ENCODE peak calls at places on chromosome 5, in seven cellular contexts. V, S, I, G, K, Z and P are unnamed samples. For H3K27me3, the result is how much of the 10 kb centered on the place peaks cover.

GRCh38 chr5:174725991-174726601 is 1.7 kb downstream of the MSX2 start:
- DNase-seq in V (no peak), S (no peak), I (no peak), G (no peak), K (no peak), Z (no peak), P (no peak)

GRCh38 chr5:66963559-66963971 is 233.0 kb downstream of the CD180 start:
- DNase-seq in V (no peak), S (no peak), I (peak), G (peak), K (no peak), Z (no peak), P (no peak)

GRCh38 chr5:91699429-91699828 is 316.3 kb upstream of the ARRDC3 start:
- DNase-seq in V (no peak), S (no peak), I (no peak), G (no peak), K (no peak), Z (no peak), P (no peak)

GRCh38 chr5:109316631-109317030 is 93.1 kb downstream of the PJA2 start:
- DNase-seq in V (no peak), S (no peak), I (no peak), G (peak), K (no peak), Z (no peak), P (no peak)

GRCh38 chr5:154478752-154479159 is 729 bp upstream of the HAND1 start:
- DNase-seq in V (no peak), S (no peak), I (peak), G (no peak), K (no peak), Z (no peak), P (no peak)

GRCh38 chr5:110790673-110791072 is 51.9 kb downstream of the SLC25A46 start:
- DNase-seq in V (no peak), S (no peak), I (peak), G (peak), K (no peak), Z (no peak), P (no peak)

GRCh38 chr5:83341815-83342334 is 129.7 kb upstream of the VCAN start:
- DNase-seq in V (no peak), S (no peak), I (no peak), G (no peak), K (no peak), Z (no peak), P (no peak)

GRCh38 chr5:52947208-52947607 is 41.9 kb upstream of the ITGA2 start:
- DNase-seq in V (no peak), S (no peak), I (no peak), G (no peak), K (no peak), Z (no peak), P (no peak)

GRCh38 chr5:75466317-75466716 is 45.1 kb downstream of the CERT1 start:
- DNase-seq in V (no peak), S (no peak), I (no peak), G (no peak), K (no peak), Z (peak), P (no peak)

GRCh38 chr5:96198673-96199072 is 234.4 kb downstream of the PCSK1 start:
- DNase-seq in V (no peak), S (no peak), I (no peak), G (no peak), K (no peak), Z (no peak), P (no peak)

GRCh38 chr5:73434461-73434860 is 14.1 kb downstream of the FOXD1 start:
- DNase-seq in V (no peak), S (no peak), I (no peak), G (peak), K (no peak), Z (no peak), P (no peak)

GRCh38 chr5:73434921-73435320 is 13.7 kb downstream of the FOXD1 start:
- DNase-seq in V (no peak), S (no peak), I (no peak), G (no peak), K (no peak), Z (no peak), P (no peak)

GRCh38 chr5:73433982-73434342 is 14.6 kb downstream of the FOXD1 start:
- DNase-seq in V (no peak), S (no peak), I (no peak), G (no peak), K (no peak), Z (no peak), P (no peak)

GRCh38 chr5:73433272-73433981 is 15.2 kb downstream of the FOXD1 start:
- DNase-seq in V (no peak), S (no peak), I (no peak), G (no peak), K (no peak), Z (no peak), P (no peak)

GRCh38 chr5:73431204-73431851 is 17.2 kb downstream of the FOXD1 start:
- DNase-seq in V (no peak), S (no peak), I (no peak), G (no peak), K (no peak), Z (no peak), P (no peak)
- H3K27me3 ChIP-seq in V (under half), S (half or more), I (half or more), G (under half), K (half or more), Z (under half), P (under half)

GRCh38 chr5:77853353-77853907 is 77.3 kb upstream of the TBCA start:
- DNase-seq in V (no peak), S (no peak), I (no peak), G (no peak), K (no peak), Z (no peak), P (no peak)

GRCh38 chr5:77852514-77853352 is 76.6 kb upstream of the TBCA start:
- DNase-seq in V (no peak), S (peak), I (peak), G (no peak), K (no peak), Z (peak), P (peak)

GRCh38 chr5:77850536-77851228 is 74.5 kb upstream of the TBCA start:
- DNase-seq in V (no peak), S (no peak), I (no peak), G (no peak), K (no peak), Z (no peak), P (no peak)

GRCh38 chr5:77851229-77852067 is 75.3 kb upstream of the TBCA start:
- DNase-seq in V (no peak), S (no peak), I (peak), G (no peak), K (no peak), Z (no peak), P (peak)

GRCh38 chr5:77852068-77852513 is 76.0 kb upstream of the TBCA start:
- DNase-seq in V (no peak), S (no peak), I (no peak), G (no peak), K (no peak), Z (no peak), P (no peak)
- H3K27me3 ChIP-seq in V (under half), S (under half), I (under half), G (under half), K (under half), Z (under half), P (under half)

GRCh38 chr5:149735066-149735465 is 5.0 kb downstream of the PPARGC1B start:
- DNase-seq in V (no peak), S (no peak), I (no peak), G (peak), K (peak), Z (no peak), P (no peak)
- H3K27me3 ChIP-seq in V (under half), S (under half), I (under half), G (under half), K (under half), Z (under half), P (under half)

GRCh38 chr5:72985719-72986118 is 29.9 kb downstream of the FCHO2 start:
- DNase-seq in V (no peak), S (no peak), I (no peak), G (no peak), K (no peak), Z (no peak), P (no peak)

GRCh38 chr5:72994578-72994977 is 38.7 kb downstream of the FCHO2 start:
- DNase-seq in V (no peak), S (no peak), I (no peak), G (no peak), K (no peak), Z (no peak), P (no peak)

GRCh38 chr5:72988769-72989168 is 32.9 kb downstream of the FCHO2 start:
- DNase-seq in V (no peak), S (no peak), I (no peak), G (no peak), K (no peak), Z (no peak), P (no peak)

GRCh38 chr5:72996632-72997031 is 40.8 kb downstream of the FCHO2 start:
- DNase-seq in V (no peak), S (no peak), I (no peak), G (no peak), K (no peak), Z (no peak), P (no peak)

GRCh38 chr5:72991394-72991793 is 35.6 kb downstream of the FCHO2 start:
- DNase-seq in V (no peak), S (no peak), I (no peak), G (no peak), K (no peak), Z (no peak), P (no peak)
- H3K27me3 ChIP-seq in V (under half), S (under half), I (under half), G (under half), K (under half), Z (under half), P (under half)

DNA sequence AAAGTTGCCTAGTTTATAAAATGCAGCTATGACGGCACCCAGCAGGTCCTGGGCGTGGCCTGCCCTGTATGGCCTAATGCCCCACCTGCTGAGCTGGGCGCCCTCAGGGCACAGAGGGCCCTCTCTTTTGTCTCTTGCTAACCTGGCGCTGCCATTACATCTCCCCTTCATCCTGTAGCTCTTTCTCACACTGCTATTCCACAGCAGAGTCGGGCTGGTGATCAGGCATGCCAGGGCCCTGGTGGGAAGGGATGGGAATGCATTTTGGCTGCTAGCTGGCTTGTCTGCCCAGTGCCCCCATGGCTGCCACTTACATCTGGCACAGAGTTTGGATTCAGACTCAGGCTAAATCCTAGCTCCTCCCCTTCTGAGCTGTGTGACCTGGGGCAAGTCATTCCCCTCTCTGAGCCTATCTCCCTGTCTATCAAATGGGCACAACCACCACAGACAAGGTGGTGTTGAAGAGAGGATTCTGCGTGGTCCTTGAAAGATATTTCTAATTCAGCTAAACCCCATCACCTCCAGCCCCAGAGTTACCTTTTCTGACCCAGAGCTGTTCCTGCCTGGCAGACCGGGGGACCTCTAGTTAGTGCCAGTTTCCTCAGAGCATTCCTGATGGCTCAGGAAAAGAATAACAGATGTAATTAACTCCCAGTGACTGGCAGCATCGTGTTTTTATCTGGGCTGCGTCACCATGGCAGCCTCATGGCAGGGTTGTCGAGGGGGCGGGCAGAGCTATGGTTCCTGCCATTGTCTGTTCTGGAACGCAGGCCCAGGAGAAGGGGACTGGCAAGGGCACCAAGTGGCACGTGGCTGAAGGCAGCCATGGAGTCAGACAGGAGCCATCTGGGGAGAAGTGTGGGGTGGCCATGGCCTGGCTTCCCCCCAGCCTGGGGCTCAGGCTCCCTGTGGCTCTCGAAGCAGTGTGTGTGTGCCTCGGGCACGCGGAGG is 6.3 kb downstream of the PRR7 start:
- DNase-seq in V (no peak), S (no peak), I (no peak), G (no peak), K (no peak), Z (no peak), P (no peak)
- H3K27me3 ChIP-seq in V (under half), S (under half), I (under half), G (under half), K (under half), Z (under half), P (under half)

GRCh38 chr5:172724203-172724602 is 46.8 kb downstream of the DUSP1 start:
- DNase-seq in V (no peak), S (no peak), I (no peak), G (no peak), K (no peak), Z (no peak), P (no peak)

GRCh38 chr5:172725273-172725672 is 45.7 kb downstream of the DUSP1 start:
- DNase-seq in V (no peak), S (no peak), I (no peak), G (no peak), K (no peak), Z (no peak), P (no peak)

GRCh38 chr5:172724658-172725183 is 46.3 kb downstream of the DUSP1 start:
- DNase-seq in V (no peak), S (no peak), I (no peak), G (no peak), K (no peak), Z (no peak), P (no peak)

GRCh38 chr5:172722309-172722815 is 48.6 kb downstream of the DUSP1 start:
- DNase-seq in V (peak), S (no peak), I (no peak), G (no peak), K (no peak), Z (no peak), P (no peak)

DNA sequence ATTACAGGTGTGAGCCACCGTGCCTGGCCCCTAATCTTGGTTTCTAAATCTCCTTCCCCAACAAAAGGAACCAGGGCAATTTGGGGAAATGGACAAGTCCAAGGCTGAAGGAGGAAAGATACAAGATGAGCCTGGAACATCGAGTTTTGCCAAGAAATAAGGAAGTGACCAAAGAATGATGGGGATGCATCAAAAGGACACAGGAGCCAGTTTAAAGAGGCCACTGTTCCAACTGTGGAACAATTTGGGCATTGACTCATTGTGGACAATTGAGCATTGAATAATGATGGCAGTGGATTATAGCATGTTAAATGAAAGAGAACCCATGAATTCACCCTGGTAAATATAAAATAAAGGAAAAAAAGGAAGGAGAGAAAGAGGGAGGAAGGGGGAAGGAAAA is 47.5 kb downstream of the DUSP1 start:
- DNase-seq in V (no peak), S (no peak), I (no peak), G (no peak), K (no peak), Z (no peak), P (no peak)
- H3K27me3 ChIP-seq in V (under half), S (under half), I (under half), G (under half), K (under half), Z (under half), P (under half)

DNA sequence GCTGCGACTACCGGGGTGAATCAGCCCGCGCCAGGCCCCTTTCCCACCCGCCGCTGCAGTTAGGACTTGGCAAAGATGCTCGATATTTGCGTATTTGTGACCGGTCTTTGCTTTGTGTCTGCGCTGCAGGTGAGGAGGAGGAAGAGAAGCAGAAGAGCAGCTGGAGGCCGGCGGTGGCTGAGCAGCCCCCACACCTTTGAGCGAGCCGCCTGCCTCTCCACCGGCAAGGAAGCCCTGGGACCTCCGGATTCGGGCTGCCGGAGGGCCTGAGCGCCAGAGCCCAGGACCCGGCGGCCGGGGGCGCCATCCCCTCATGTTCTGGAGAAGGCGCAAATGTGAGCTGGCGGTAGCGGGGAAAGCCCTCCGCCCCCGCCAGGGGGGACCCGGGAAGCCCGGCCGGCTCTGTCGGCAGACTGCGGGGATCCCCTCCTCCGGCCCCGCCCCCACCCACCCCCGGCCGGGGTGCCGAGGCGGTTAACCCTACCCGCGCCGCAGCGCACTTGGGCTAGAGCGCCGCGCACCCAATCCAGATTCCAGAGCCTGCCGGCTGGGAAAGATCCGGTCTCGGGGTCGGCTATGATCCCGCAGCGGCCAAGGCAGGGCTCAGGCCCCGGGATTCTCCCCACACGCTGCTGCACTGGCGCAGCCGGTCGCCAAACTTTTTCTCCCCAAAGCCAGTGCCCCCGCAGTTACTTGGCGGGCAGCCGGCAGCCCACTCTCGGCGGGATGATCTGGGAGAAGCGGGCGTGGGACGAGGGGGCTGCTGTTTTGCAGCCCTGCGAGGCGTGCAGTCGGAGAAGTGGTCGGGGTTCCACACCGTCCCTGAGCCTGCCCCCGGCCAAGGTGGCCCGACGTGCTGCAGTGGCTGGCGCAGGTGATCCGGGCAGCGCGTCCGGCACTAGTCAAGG is 800 bp upstream of the KCNN2 start:
- DNase-seq in V (no peak), S (peak), I (peak), G (no peak), K (no peak), Z (no peak), P (no peak)
- H3K27me3 ChIP-seq in V (under half), S (half or more), I (half or more), G (half or more), K (half or more), Z (under half), P (under half)

DNA sequence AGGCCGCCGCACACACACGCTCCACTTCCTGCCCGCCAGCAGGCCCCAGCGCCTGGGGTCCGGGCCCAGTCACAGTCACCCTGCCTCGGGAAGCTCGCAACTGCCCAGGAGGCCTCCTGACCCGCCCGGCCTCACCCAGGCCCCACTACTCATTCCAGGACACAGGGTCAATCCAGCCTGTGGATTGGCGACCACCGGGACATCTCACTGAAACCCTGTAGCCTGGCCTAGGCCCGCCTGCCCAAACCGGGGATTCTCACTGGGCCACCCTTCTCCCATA is 2.7 kb upstream of the IRX4 start:
- DNase-seq in V (no peak), S (no peak), I (no peak), G (no peak), K (no peak), Z (no peak), P (no peak)
- H3K27me3 ChIP-seq in V (under half), S (half or more), I (half or more), G (half or more), K (half or more), Z (under half), P (under half)